ENCODE peak calls at places on chromosomes 4 and X, in four cellular contexts. One of them, this sample, is unnamed.

GRCh38 chr4:148007303-148007702 is 275.4 kb downstream of the ARHGAP10 start:
- DNase-seq in K562: peak
- DNase-seq in HepG2: no peak
- DNase-seq in GM12878: no peak
- DNase-seq in this sample: no peak

GRCh38 chrX:14497184-14497666 is 32.1 kb upstream of the GLRA2 start:
- DNase-seq in K562: no peak
- DNase-seq in HepG2: no peak
- DNase-seq in GM12878: peak
- DNase-seq in this sample: no peak

GRCh38 chr4:159384017-159384416 is 281.1 kb downstream of the RAPGEF2 start:
- DNase-seq in HepG2: no peak
- DNase-seq in K562: no peak
- DNase-seq in GM12878: no peak
- DNase-seq in this sample: no peak

GRCh38 chrX:1221296-1221845 is 8.9 kb upstream of the CRLF2 start:
- DNase-seq in HepG2: no peak
- DNase-seq in GM12878: no peak
- DNase-seq in K562: no peak
- DNase-seq in this sample: no peak

GRCh38 chr4:20348411-20348810 is 96.7 kb downstream of the SLIT2 start:
- DNase-seq in K562: no peak
- DNase-seq in GM12878: no peak
- DNase-seq in HepG2: no peak
- DNase-seq in this sample: no peak

GRCh38 chr4:52841707-52842456 is 20.2 kb upstream of the RASL11B start:
- DNase-seq in HepG2: no peak
- DNase-seq in K562: no peak
- DNase-seq in GM12878: no peak
- DNase-seq in this sample: no peak

GRCh38 chr4:156977435-156978160 is 6.0 kb upstream of the PDGFC start:
- DNase-seq in K562: no peak
- DNase-seq in HepG2: no peak
- DNase-seq in GM12878: no peak
- DNase-seq in this sample: no peak

GRCh38 chr4:154551872-154552686 is 1.9 kb upstream of the PLRG1 start:
- DNase-seq in GM12878: peak
- DNase-seq in HepG2: peak
- DNase-seq in K562: peak
- DNase-seq in this sample: peak

GRCh38 chr4:186723207-186724047 is at the start of gene FAT1:
- DNase-seq in HepG2: peak
- DNase-seq in K562: peak
- DNase-seq in GM12878: no peak
- DNase-seq in this sample: peak

GRCh38 chr4:188554413-188554812 is 415.2 kb downstream of the TRIML1 start:
- DNase-seq in K562: no peak
- DNase-seq in GM12878: no peak
- DNase-seq in HepG2: no peak
- DNase-seq in this sample: no peak

GRCh38 chr4:6771229-6771671 is 11.3 kb upstream of the KIAA0232 start:
- DNase-seq in HepG2: no peak
- DNase-seq in K562: no peak
- DNase-seq in GM12878: no peak
- DNase-seq in this sample: no peak

GRCh38 chr4:77044458-77045124 is 31.2 kb downstream of the CCNI start:
- DNase-seq in GM12878: peak
- DNase-seq in HepG2: peak
- DNase-seq in K562: peak
- DNase-seq in this sample: no peak

GRCh38 chr4:142282870-142283431 is 563.1 kb downstream of the INPP4B start:
- DNase-seq in HepG2: no peak
- DNase-seq in K562: no peak
- DNase-seq in GM12878: no peak
- DNase-seq in this sample: no peak

GRCh38 chr4:168932138-168932537 is 77.9 kb downstream of the CBR4 start:
- DNase-seq in HepG2: no peak
- DNase-seq in K562: no peak
- DNase-seq in GM12878: no peak
- DNase-seq in this sample: no peak

GRCh38 chr4:41458689-41459088 is 79.3 kb upstream of the LIMCH1 start:
- DNase-seq in HepG2: no peak
- DNase-seq in GM12878: no peak
- DNase-seq in K562: no peak
- DNase-seq in this sample: no peak

GRCh38 chrX:134949271-134949670 is 41.5 kb upstream of the SMIM10 start:
- DNase-seq in GM12878: no peak
- DNase-seq in HepG2: peak
- DNase-seq in K562: no peak
- DNase-seq in this sample: no peak

GRCh38 chr4:88697113-88697512 is 516 bp downstream of the NAP1L5 start:
- DNase-seq in K562: no peak
- DNase-seq in HepG2: no peak
- DNase-seq in GM12878: no peak
- DNase-seq in this sample: no peak

GRCh38 chr4:88693792-88694191 is 3.8 kb downstream of the NAP1L5 start:
- DNase-seq in GM12878: no peak
- DNase-seq in K562: no peak
- DNase-seq in HepG2: no peak
- DNase-seq in this sample: no peak

GRCh38 chr4:88698539-88698938 is 910 bp upstream of the NAP1L5 start:
- DNase-seq in HepG2: no peak
- DNase-seq in K562: peak
- DNase-seq in GM12878: no peak
- DNase-seq in this sample: no peak

GRCh38 chr4:88696620-88697019 is 1.0 kb downstream of the NAP1L5 start:
- DNase-seq in HepG2: no peak
- DNase-seq in K562: no peak
- DNase-seq in GM12878: no peak
- DNase-seq in this sample: no peak

DNA sequence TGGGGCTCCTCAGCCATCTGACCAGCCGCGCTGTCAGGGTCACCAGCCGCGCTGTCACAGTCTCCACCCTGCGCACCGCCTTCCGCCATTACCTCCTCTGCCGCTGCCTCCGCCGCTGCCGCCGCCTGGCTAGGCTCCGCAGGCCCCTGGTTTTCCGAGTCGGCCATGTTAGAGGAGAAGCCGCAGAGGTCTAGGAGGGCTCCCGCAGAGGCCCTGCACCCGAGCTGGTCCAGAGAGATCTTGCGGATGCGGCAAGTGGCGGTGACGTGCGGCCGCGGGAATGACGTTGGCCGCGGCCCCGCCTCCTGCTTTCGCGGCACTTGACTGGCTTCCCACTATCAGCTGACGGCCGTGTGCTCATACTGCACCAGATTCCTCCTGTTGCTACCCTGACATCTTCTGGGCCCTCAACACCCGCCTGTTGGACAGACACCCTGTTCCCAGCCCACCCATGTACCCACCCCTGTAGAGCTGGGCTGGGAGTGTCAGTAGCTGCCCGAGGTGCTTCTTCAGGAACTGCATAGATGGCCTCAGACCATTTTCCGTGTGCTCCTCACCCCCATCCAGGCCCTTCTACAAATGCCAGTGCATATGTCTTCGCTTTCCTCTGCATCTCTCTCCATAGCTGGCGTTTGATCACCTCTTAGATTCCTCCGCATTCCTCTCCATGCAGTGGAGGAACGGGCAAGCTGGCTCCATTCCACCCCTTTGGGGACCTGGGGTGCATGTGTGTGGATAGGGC is at the start of gene NAP1L5:
- DNase-seq in HepG2: no peak
- DNase-seq in GM12878: peak
- DNase-seq in K562: peak
- DNase-seq in this sample: peak
- TF ChIP-seq CREM in HepG2: no peak
- TF ChIP-seq CREM in GM12878: peak
- TF ChIP-seq CREM in K562: peak
- TF ChIP-seq CREM in this sample: peak

GRCh38 chr4:178165251-178165650 is 723.0 kb upstream of the AGA start:
- DNase-seq in HepG2: no peak
- DNase-seq in GM12878: no peak
- DNase-seq in K562: no peak
- DNase-seq in this sample: no peak
- TF ChIP-seq CREM in HepG2: no peak
- TF ChIP-seq CREM in GM12878: no peak
- TF ChIP-seq CREM in K562: no peak
- TF ChIP-seq CREM in this sample: no peak

GRCh38 chr4:176334066-176334465 is 14.3 kb downstream of the SPCS3 start:
- DNase-seq in GM12878: no peak
- DNase-seq in HepG2: no peak
- DNase-seq in K562: no peak
- DNase-seq in this sample: no peak
- TF ChIP-seq CREM in GM12878: no peak
- TF ChIP-seq CREM in HepG2: no peak
- TF ChIP-seq CREM in K562: no peak
- TF ChIP-seq CREM in this sample: no peak

GRCh38 chrX:119696251-119696890 is 3.4 kb upstream of the SEPTIN6 start:
- DNase-seq in HepG2: no peak
- DNase-seq in GM12878: no peak
- DNase-seq in K562: no peak
- DNase-seq in this sample: no peak

GRCh38 chrX:119693996-119694451 is 1.1 kb upstream of the SEPTIN6 start:
- DNase-seq in K562: no peak
- DNase-seq in HepG2: no peak
- DNase-seq in GM12878: no peak
- DNase-seq in this sample: peak

GRCh38 chrX:119695535-119696050 is 2.6 kb upstream of the SEPTIN6 start:
- DNase-seq in GM12878: no peak
- DNase-seq in HepG2: no peak
- DNase-seq in K562: no peak
- DNase-seq in this sample: no peak

GRCh38 chrX:119693032-119693995 is at the start of gene SEPTIN6:
- DNase-seq in K562: peak
- DNase-seq in HepG2: peak
- DNase-seq in GM12878: no peak
- DNase-seq in this sample: peak

DNA sequence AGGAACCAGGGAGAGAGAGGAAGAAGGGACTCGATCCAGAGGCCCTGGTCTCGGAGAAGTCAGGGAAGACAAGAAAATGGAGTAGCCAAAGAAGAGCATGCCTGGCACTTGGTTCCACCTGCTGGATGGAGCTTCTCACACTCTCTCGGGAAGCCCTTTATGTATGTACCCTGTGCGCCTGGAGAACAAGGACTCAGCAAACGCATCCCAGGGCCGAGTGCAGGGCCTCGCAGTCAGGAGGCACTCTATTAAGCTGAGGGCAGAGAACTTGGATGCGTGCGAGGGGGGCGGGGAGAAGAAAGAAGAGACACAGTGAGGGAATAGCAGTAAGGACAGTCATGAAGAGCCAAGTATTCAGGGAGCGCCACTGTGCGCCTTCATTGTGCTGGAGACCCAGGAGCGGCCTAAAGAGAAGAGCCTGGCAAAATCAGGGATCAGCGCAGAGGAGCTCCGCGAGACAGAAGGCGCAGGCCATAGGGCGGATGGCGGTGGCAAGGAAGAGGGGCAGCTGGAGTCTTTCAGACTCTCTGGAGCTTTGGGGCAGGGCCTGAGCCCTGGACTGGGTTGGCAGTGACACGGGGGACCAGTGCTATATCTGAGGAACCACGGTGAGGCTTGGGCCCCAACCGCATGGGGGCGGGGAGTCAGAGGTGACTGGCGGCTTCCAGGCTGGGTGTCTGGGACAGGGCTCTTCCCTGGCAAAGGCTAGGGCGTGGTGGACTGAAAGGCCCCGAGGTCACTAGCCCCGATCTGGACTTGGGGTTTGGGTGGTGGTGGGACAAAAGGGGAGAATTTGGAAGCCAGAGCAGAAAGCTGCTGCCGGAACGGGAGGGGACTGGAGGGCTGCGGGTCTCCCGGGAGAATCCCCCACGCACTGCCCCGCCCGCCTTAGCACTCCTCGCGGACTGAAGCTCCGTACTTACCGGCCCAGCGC is 1.9 kb upstream of the SEPTIN6 start:
- DNase-seq in HepG2: peak
- DNase-seq in K562: no peak
- DNase-seq in GM12878: no peak
- DNase-seq in this sample: peak
- TF ChIP-seq CREM in HepG2: no peak
- TF ChIP-seq CREM in K562: no peak
- TF ChIP-seq CREM in GM12878: no peak
- TF ChIP-seq CREM in this sample: no peak

GRCh38 chr4:102196221-102196620 is 149.1 kb downstream of the SLC39A8 start:
- DNase-seq in HepG2: no peak
- DNase-seq in GM12878: no peak
- DNase-seq in K562: no peak
- DNase-seq in this sample: no peak
- TF ChIP-seq CREM in HepG2: no peak
- TF ChIP-seq CREM in GM12878: no peak
- TF ChIP-seq CREM in K562: no peak
- TF ChIP-seq CREM in this sample: no peak

DNA sequence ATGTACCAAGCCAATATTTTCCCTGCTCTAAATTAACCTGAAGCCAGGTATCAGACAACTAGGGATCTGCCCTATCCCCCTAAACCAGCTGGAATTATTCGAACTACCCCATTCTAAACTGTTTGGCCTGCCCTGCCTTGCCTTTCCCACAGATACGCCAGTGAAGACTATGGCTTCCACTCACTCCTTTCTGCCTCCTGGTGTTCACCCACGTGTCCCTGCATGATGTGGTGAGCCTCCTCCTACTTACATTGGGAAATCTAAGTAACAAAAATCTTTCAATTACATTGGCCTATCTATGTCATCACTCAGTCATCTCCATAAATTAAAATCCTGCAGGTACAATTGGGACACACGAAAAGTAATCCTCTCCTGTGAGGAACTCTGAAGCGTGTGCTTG is 6.1 kb upstream of the LDOC1 start:
- DNase-seq in HepG2: no peak
- DNase-seq in K562: no peak
- DNase-seq in GM12878: no peak
- DNase-seq in this sample: no peak
- TF ChIP-seq CREM in HepG2: no peak
- TF ChIP-seq CREM in K562: no peak
- TF ChIP-seq CREM in GM12878: no peak
- TF ChIP-seq CREM in this sample: no peak

GRCh38 chr4:84032372-84032771 is 466.7 kb downstream of the NKX6-1 start:
- DNase-seq in K562: no peak
- DNase-seq in GM12878: peak
- DNase-seq in HepG2: no peak
- DNase-seq in this sample: no peak
- TF ChIP-seq CREM in K562: no peak
- TF ChIP-seq CREM in GM12878: peak
- TF ChIP-seq CREM in HepG2: no peak
- TF ChIP-seq CREM in this sample: no peak

DNA sequence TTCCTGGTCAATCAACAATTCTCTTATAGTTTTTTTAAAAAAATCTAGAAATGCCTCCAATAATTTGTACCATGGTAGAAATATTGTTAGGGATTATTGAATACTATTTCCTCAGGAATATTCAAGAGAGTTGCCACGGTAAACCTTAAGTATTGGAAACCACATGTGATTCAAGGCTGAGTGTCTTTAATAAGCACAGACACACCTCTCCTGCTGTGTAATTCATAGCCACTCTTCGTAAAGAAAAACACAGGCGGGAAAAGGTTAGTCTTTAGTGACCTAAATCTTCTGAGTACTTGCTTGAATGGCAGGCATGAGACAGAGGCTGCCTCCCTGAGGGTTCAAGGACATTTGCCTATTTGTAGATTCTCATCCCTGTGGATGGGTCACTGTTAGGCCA is 342.8 kb upstream of the ADGRL3 start:
- DNase-seq in HepG2: no peak
- DNase-seq in GM12878: no peak
- DNase-seq in K562: no peak
- DNase-seq in this sample: no peak
- TF ChIP-seq CREM in HepG2: no peak
- TF ChIP-seq CREM in GM12878: no peak
- TF ChIP-seq CREM in K562: no peak
- TF ChIP-seq CREM in this sample: no peak

This sample was measured in WTC11.